ENCODE peak calls at places on chromosomes 6 and 20, in six cellular contexts. T is breast epithelium, E is GM20000, W is MCF 10A, R is left lung, O is heart right ventricle. J is an unnamed sample.

GRCh38 chr6:69631552-69632346 is 165.1 kb downstream of the LMBRD1 start:
- DNase-seq in O (no peak), T (no peak), R (no peak), W (no peak), E (peak), J (no peak)

GRCh38 chr6:155171747-155172191 is 92.0 kb upstream of the CLDN20 start:
- DNase-seq in T (no peak), R (no peak), E (no peak), O (no peak), W (no peak), J (no peak)

GRCh38 chr6:12637960-12638641 is 78.5 kb upstream of the PHACTR1 start:
- DNase-seq in E (peak), W (peak), R (peak), O (peak), T (peak), J (no peak)

GRCh38 chr6:112311950-112312547 is 35.1 kb upstream of the RFPL4B start:
- DNase-seq in T (no peak), E (peak), W (peak), O (peak), R (no peak), J (no peak)

GRCh38 chr6:47631248-47632196 is 66.9 kb upstream of the ADGRF4 start:
- DNase-seq in R (no peak), O (no peak), E (peak), W (peak), T (no peak), J (no peak)

GRCh38 chr6:131948692-131949614 is 2.2 kb downstream of the CCN2 start:
- DNase-seq in O (peak), W (peak), E (no peak), T (no peak), R (no peak), J (no peak)

GRCh38 chr6:170308761-170309160 is 2.2 kb downstream of the FAM120B start:
- DNase-seq in R (no peak), W (no peak), T (no peak), O (no peak), E (no peak), J (no peak)

GRCh38 chr6:127518212-127518709 is 874 bp downstream of the MTCL3 start:
- DNase-seq in T (no peak), O (no peak), R (no peak), E (no peak), W (no peak), J (no peak)

GRCh38 chr6:105482227-105482839 is 79.5 kb upstream of the PREP start:
- DNase-seq in T (no peak), O (peak), R (peak), W (no peak), E (no peak), J (no peak)

GRCh38 chr6:42281570-42281969 is 63.9 kb upstream of the MRPS10 start:
- DNase-seq in O (no peak), T (no peak), E (no peak), R (no peak), W (no peak), J (no peak)

GRCh38 chr6:16238658-16239089 is 287 bp downstream of the GMPR start:
- DNase-seq in R (no peak), E (peak), W (no peak), O (no peak), T (no peak), J (no peak)

GRCh38 chr20:46089076-46089337 is 755 bp downstream of the NCOA5 start:
- DNase-seq in O (no peak), T (no peak), E (no peak), W (no peak), R (no peak), J (no peak)

GRCh38 chr20:4800131-4800530 is 78.4 kb downstream of the PRND start:
- DNase-seq in T (peak), E (no peak), W (no peak), O (no peak), R (no peak), J (no peak)

GRCh38 chr6:133774356-133774755 is 114.6 kb upstream of the TCF21 start:
- DNase-seq in E (no peak), W (peak), T (no peak), R (no peak), O (no peak), J (no peak)

GRCh38 chr6:170129691-170130171 is 161.1 kb downstream of the DLL1 start:
- DNase-seq in R (peak), O (peak), E (no peak), T (peak), W (peak), J (no peak)

GRCh38 chr6:25250878-25251277 is 28.3 kb upstream of the CARMIL1 start:
- DNase-seq in E (peak), T (no peak), W (peak), R (no peak), O (no peak), J (no peak)

GRCh38 chr6:165769884-165770283 is 106.8 kb upstream of the PDE10A start:
- DNase-seq in W (no peak), O (no peak), R (no peak), T (no peak), E (no peak), J (no peak)

GRCh38 chr20:45842169-45842812 is 8.7 kb downstream of the SNX21 start:
- DNase-seq in T (no peak), O (no peak), R (no peak), E (peak), W (no peak), J (no peak)

GRCh38 chr6:166581091-166581511 is 5.4 kb downstream of the RAMACL start:
- DNase-seq in R (no peak), O (no peak), W (no peak), T (no peak), E (no peak), J (peak)

GRCh38 chr6:106519460-106520394 is 109.6 kb downstream of the RTN4IP1 start:
- DNase-seq in E (peak), W (peak), R (peak), O (no peak), T (no peak), J (no peak)

GRCh38 chr6:155201461-155202226 is 62.2 kb upstream of the CLDN20 start:
- DNase-seq in R (no peak), T (no peak), E (no peak), O (no peak), W (peak), J (no peak)

DNA sequence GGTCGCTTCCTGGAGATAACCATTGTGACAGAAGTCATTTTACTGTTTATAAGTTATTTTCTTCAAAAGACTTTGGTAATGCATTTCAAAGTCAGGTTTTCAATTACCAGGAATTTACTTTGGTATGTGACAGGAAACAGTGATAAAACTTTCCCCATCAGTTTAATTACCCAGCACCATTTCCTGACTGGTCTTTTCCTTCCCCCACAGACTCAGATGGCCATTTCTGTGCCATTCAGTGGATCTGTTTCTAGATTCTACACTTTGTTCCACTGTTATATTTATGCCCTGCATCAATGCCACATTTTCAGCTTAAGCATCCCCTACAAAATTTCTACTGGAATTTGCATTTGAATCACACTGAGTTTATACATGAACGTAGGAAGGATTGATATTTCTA is 16.3 kb downstream of the RRBP1 start:
- DNase-seq in R (no peak), O (no peak), T (no peak), W (no peak), E (no peak), J (peak)
- TF ChIP-seq CTCF in R (no peak), O (no peak), T (no peak), W (no peak), E (no peak), J (no peak)

DNA sequence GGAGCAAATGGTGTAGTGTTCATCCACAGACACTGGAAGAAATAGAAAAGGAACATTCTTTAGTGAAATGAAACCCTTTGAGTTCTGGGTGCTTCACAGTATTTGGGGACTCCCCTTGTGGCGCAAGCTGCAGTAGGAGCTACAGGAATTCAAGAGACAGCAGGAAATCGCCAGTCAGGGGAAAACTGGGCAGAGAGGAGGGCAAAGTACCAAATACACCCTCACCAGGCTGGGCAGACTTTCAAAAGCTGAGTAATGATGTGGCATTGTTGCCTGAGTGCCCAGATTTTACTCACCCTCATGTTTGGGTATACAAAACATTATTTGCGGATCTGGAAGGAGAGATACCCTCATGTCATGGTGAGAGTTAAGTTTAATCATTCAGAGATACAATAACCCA is 97.9 kb downstream of the SOD2 start:
- DNase-seq in O (no peak), W (peak), R (no peak), E (no peak), T (no peak), J (no peak)
- TF ChIP-seq CTCF in O (no peak), W (no peak), R (no peak), E (no peak), T (no peak), J (no peak)

GRCh38 chr20:13822459-13822858 is 37.6 kb downstream of the NDUFAF5 start:
- DNase-seq in O (no peak), W (no peak), E (no peak), R (no peak), T (no peak), J (no peak)
- TF ChIP-seq CTCF in O (no peak), W (no peak), E (no peak), R (no peak), T (no peak), J (no peak)

GRCh38 chr6:100126682-100127484 is 132.9 kb upstream of the MCHR2 start:
- DNase-seq in T (no peak), O (no peak), W (peak), E (peak), R (no peak), J (no peak)
- TF ChIP-seq CTCF in T (no peak), O (no peak), W (no peak), E (no peak), R (no peak), J (no peak)

GRCh38 chr20:41162396-41162795 is 25.1 kb downstream of the PLCG1 start:
- DNase-seq in E (no peak), O (no peak), W (no peak), T (no peak), R (no peak), J (no peak)

GRCh38 chr20:41160686-41161085 is 23.3 kb downstream of the PLCG1 start:
- DNase-seq in T (no peak), O (no peak), R (no peak), E (no peak), W (no peak), J (no peak)

GRCh38 chr20:41158082-41158625 is 20.8 kb downstream of the PLCG1 start:
- DNase-seq in R (no peak), E (no peak), O (no peak), W (no peak), T (no peak), J (no peak)

GRCh38 chr20:41161886-41162285 is 24.5 kb downstream of the PLCG1 start:
- DNase-seq in O (no peak), T (no peak), E (no peak), R (no peak), W (no peak), J (no peak)

GRCh38 chr20:41159547-41159946 is 22.2 kb downstream of the PLCG1 start:
- DNase-seq in T (no peak), W (no peak), O (no peak), E (no peak), R (no peak), J (no peak)
- TF ChIP-seq CTCF in T (no peak), W (no peak), O (no peak), E (no peak), R (no peak), J (no peak)

GRCh38 chr20:20432618-20433286 is 64.8 kb downstream of the INSM1 start:
- DNase-seq in R (no peak), O (no peak), T (no peak), E (no peak), W (no peak), J (no peak)

GRCh38 chr20:20427202-20427864 is 59.4 kb downstream of the INSM1 start:
- DNase-seq in W (no peak), T (no peak), O (no peak), E (no peak), R (no peak), J (no peak)

GRCh38 chr20:20425785-20426471 is 58.0 kb downstream of the INSM1 start:
- DNase-seq in E (no peak), T (no peak), O (no peak), R (no peak), W (no peak), J (no peak)

GRCh38 chr20:20426472-20426907 is 58.6 kb downstream of the INSM1 start:
- DNase-seq in T (no peak), R (no peak), E (no peak), W (no peak), O (no peak), J (no peak)

DNA sequence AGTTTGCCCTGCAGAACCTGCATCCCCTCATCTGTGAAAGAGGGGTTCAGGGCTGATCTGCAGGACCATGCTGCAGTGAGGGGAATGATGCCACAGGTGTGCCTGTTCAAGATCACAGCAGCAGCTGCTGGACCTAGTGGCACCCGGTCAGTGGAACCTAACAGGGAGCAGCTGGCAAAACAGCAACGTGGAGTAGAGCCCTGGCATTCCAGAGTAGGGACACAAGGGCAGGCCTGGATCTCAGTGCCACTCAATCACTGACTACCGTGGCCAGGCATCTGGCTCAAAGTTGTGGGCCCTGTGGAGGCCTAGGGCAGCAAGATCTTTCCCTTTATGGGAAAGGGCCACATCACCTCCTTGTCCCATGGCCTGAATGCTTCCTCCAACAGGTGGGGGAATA is 62.2 kb downstream of the INSM1 start:
- DNase-seq in E (no peak), T (no peak), R (no peak), O (no peak), W (no peak), J (no peak)
- TF ChIP-seq CTCF in E (no peak), T (no peak), R (no peak), O (no peak), W (no peak), J (no peak)

DNA sequence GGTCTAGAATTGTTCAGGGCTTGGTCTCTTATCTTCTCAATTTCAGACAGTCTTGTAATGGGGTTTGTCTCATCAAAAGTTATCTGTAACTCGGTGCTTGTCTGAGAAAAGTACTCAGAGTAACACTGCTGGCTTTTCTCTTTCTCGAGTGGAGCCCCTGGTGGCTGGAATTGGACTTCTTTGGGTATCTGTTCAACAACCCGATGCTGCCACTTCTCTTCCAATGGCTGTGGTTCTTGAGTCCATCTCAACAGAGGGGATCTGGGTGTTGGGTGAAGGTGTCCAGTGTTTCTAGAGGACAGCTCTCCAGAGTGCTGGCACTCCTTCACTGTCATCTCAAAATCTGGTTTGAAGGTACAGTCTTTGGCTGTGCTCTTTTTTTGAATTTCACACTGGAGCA is 24.6 kb downstream of the DST start:
- DNase-seq in O (no peak), W (no peak), R (no peak), T (no peak), E (no peak), J (no peak)
- TF ChIP-seq CTCF in O (no peak), W (peak), R (no peak), T (no peak), E (no peak), J (no peak)

GRCh38 chr6:161374971-161375873 is 101.4 kb upstream of the AGPAT4 start:
- DNase-seq in R (peak), O (peak), W (peak), T (peak), E (no peak), J (peak)
- TF ChIP-seq CTCF in R (peak), O (no peak), W (peak), T (peak), E (no peak), J (no peak)

J was measured in lower leg skin.